ENCODE peak calls at places on chromosome 21, in seven cellular contexts. M is fibroblast of mammary gland; X is substantia nigra; C is stimulated activated CD4-positive, alpha-beta T cell treated with anti-CD3 and anti-CD28 coated beads, Interleukin-1b, Interleukin-23, amount 100 ng/mL, for 24 hours; L is Calu3; P is CD4-positive, alpha-beta memory T cell; Q is stimulated activated naive CD4-positive, alpha-beta T cell. H is an unnamed sample.

GRCh38 chr21:39799178-39799577 is 54.2 kb downstream of the IGSF5 start:
- DNase-seq in M (no peak), X (peak), C (no peak), L (no peak), P (no peak), Q (no peak), H (no peak)

GRCh38 chr21:15645830-15646229 is 84.0 kb upstream of the USP25 start:
- DNase-seq in M (no peak), X (no peak), C (no peak), L (no peak), P (no peak), Q (no peak), H (no peak)

GRCh38 chr21:37072239-37072987 is 458 bp downstream of the PIGP start:
- DNase-seq in M (peak), X (peak), C (no peak), L (peak), P (peak), Q (peak), H (peak)

GRCh38 chr21:33360281-33360680 is 35.5 kb downstream of the IFNAR1 start:
- DNase-seq in M (peak), X (no peak), C (no peak), L (no peak), P (no peak), Q (no peak), H (no peak)

GRCh38 chr21:34635307-34635706 is 20.4 kb upstream of the RCAN1 start:
- DNase-seq in M (no peak), X (no peak), C (no peak), L (peak), P (no peak), Q (no peak), H (no peak)

GRCh38 chr21:32253215-32253641 is 25.6 kb downstream of the MIS18A start:
- DNase-seq in M (peak), X (no peak), C (no peak), L (no peak), P (no peak), Q (no peak), H (no peak)

GRCh38 chr21:41045534-41046268 is 122.3 kb upstream of the BACE2 start:
- DNase-seq in M (no peak), X (no peak), C (no peak), L (peak), P (no peak), Q (no peak), H (no peak)

GRCh38 chr21:41068411-41069304 is 99.3 kb upstream of the BACE2 start:
- DNase-seq in M (peak), X (peak), C (peak), L (peak), P (peak), Q (peak), H (peak)

GRCh38 chr21:17002628-17003027 is 510.2 kb upstream of the CXADR start:
- DNase-seq in M (no peak), X (no peak), C (no peak), L (no peak), P (no peak), Q (no peak), H (no peak)

GRCh38 chr21:38646213-38646837 is 148.0 kb upstream of the ERG start:
- DNase-seq in M (peak), X (no peak), C (no peak), L (no peak), P (no peak), Q (no peak), H (no peak)

GRCh38 chr21:36027352-36027751 is 33.0 kb downstream of the SETD4 start:
- DNase-seq in M (peak), X (no peak), C (no peak), L (no peak), P (no peak), Q (no peak), H (no peak)

GRCh38 chr21:35529141-35529863 is 480.2 kb upstream of the RUNX1 start:
- DNase-seq in M (no peak), X (no peak), C (no peak), L (no peak), P (no peak), Q (no peak), H (no peak)

GRCh38 chr21:43750339-43751033 is 25.6 kb downstream of the CSTB start:
- DNase-seq in M (no peak), X (no peak), C (no peak), L (no peak), P (no peak), Q (no peak), H (no peak)

GRCh38 chr21:28884481-28884880 is 108.2 kb downstream of the LTN1 start:
- DNase-seq in M (peak), X (no peak), C (no peak), L (no peak), P (no peak), Q (no peak), H (no peak)

GRCh38 chr21:45876381-45877159 is 105.0 kb upstream of the COL6A1 start:
- DNase-seq in M (no peak), X (no peak), C (no peak), L (no peak), P (no peak), Q (no peak), H (no peak)

GRCh38 chr21:45110873-45111624 is 36.7 kb downstream of the ADARB1 start:
- DNase-seq in M (no peak), X (no peak), C (no peak), L (no peak), P (no peak), Q (no peak), H (no peak)

GRCh38 chr21:31865429-31865970 is 7.3 kb upstream of the HUNK start:
- DNase-seq in M (no peak), X (no peak), C (no peak), L (no peak), P (no peak), Q (no peak), H (no peak)

GRCh38 chr21:40143822-40144525 is 276.7 kb downstream of the PCP4 start:
- DNase-seq in M (peak), X (peak), C (peak), L (peak), P (no peak), Q (peak), H (peak)

GRCh38 chr21:36847189-36847588 is 119.3 kb downstream of the HLCS start:
- DNase-seq in M (peak), X (no peak), C (no peak), L (no peak), P (no peak), Q (no peak), H (no peak)

GRCh38 chr21:19603011-19603593 is 1199.5 kb upstream of the TMPRSS15 start:
- DNase-seq in M (no peak), X (no peak), C (no peak), L (no peak), P (no peak), Q (no peak), H (no peak)

GRCh38 chr21:16022121-16022520 is 292.3 kb downstream of the USP25 start:
- DNase-seq in M (no peak), X (no peak), C (no peak), L (no peak), P (no peak), Q (no peak), H (no peak)

GRCh38 chr21:41830145-41830707 is 48.9 kb downstream of the PRDM15 start:
- DNase-seq in M (no peak), X (no peak), C (no peak), L (no peak), P (no peak), Q (no peak), H (no peak)

GRCh38 chr21:38721055-38721454 is 84.7 kb upstream of the ETS2 start:
- DNase-seq in M (no peak), X (no peak), C (no peak), L (no peak), P (no peak), Q (no peak), H (no peak)

GRCh38 chr21:42113926-42114409 is 42.9 kb downstream of the UMODL1 start:
- DNase-seq in M (peak), X (no peak), C (no peak), L (no peak), P (no peak), Q (no peak), H (no peak)

GRCh38 chr21:27561116-27561515 is 594.2 kb upstream of the ADAMTS5 start:
- DNase-seq in M (no peak), X (no peak), C (no peak), L (no peak), P (no peak), Q (no peak), H (no peak)

GRCh38 chr21:45923146-45923545 is 58.4 kb upstream of the COL6A1 start:
- DNase-seq in M (peak), X (peak), C (peak), L (peak), P (peak), Q (peak), H (no peak)

GRCh38 chr21:35460441-35460840 is 411.3 kb upstream of the RUNX1 start:
- DNase-seq in M (no peak), X (no peak), C (no peak), L (no peak), P (no peak), Q (no peak), H (no peak)

GRCh38 chr21:25742900-25743299 is 8.1 kb downstream of the GABPA start:
- DNase-seq in M (no peak), X (no peak), C (no peak), L (no peak), P (no peak), Q (no peak), H (no peak)

GRCh38 chr21:34952701-34953100 is 96.4 kb downstream of the RUNX1 start:
- DNase-seq in M (no peak), X (no peak), C (no peak), L (peak), P (no peak), Q (no peak), H (no peak)